ENCODE peak calls at places on chromosomes 12 and 14, in five cellular contexts. A is GM12891, Z is K562, W is HepG2, G is GM12878. Y is an unnamed sample.

GRCh38 chr12:95653761-95654546 is 102.7 kb upstream of the USP44 start:
- DNase-seq in A (no peak), Z (no peak), W (peak; percentile 70), G (no peak), Y (no peak)

GRCh38 chr12:31880340-31880739 is 78.9 kb upstream of the RESF1 start:
- DNase-seq in A (no peak), Z (no peak), W (no peak), G (no peak), Y (no peak)

GRCh38 chr12:3534511-3534910 is 43.5 kb downstream of the PRMT8 start:
- DNase-seq in A (no peak), Z (no peak), W (no peak), G (no peak), Y (no peak)

GRCh38 chr12:82817368-82817767 is 130.7 kb downstream of the TMTC2 start:
- DNase-seq in A (no peak), Z (no peak), W (no peak), G (no peak), Y (no peak)

GRCh38 chr14:106530423-106531107 is 1004.2 kb downstream of the TMEM121 start:
- DNase-seq in A (no peak), Z (peak; percentile 8), W (peak; percentile 5), G (peak; percentile 51), Y (no peak)

GRCh38 chr14:100708349-100709217 is 18.1 kb upstream of the DLK1 start:
- DNase-seq in A (no peak), Z (no peak), W (peak; percentile 37), G (no peak), Y (no peak)

GRCh38 chr12:28611501-28611900 is 421.2 kb downstream of the CCDC91 start:
- DNase-seq in A (no peak), Z (no peak), W (no peak), G (no peak), Y (no peak)

GRCh38 chr14:59189281-59189821 is 884 bp downstream of the DAAM1 start:
- DNase-seq in A (no peak), Z (peak; percentile 9), W (no peak), G (no peak), Y (no peak)

GRCh38 chr14:54881235-54881760 is 21.3 kb downstream of the GCH1 start:
- DNase-seq in A (no peak), Z (no peak), W (no peak), G (peak; percentile 87), Y (no peak)

GRCh38 chr12:5996459-5996858 is 51.4 kb upstream of the ANO2 start:
- DNase-seq in A (no peak), Z (no peak), W (no peak), G (no peak), Y (no peak)

GRCh38 chr12:100141998-100142850 is 450 bp downstream of the BLTP3B start:
- DNase-seq in A (no peak), Z (peak; percentile 56), W (peak; percentile 72), G (no peak), Y (no peak)

GRCh38 chr12:14619731-14620501 is 52.2 kb upstream of the PLBD1 start:
- DNase-seq in A (no peak), Z (no peak), W (no peak), G (no peak), Y (no peak)

GRCh38 chr14:38828183-38828877 is 274.7 kb downstream of the SEC23A start:
- DNase-seq in A (no peak), Z (no peak), W (no peak), G (no peak), Y (no peak)

GRCh38 chr12:47856094-47856493 is 36.4 kb upstream of the HDAC7 start:
- DNase-seq in A (no peak), Z (no peak), W (no peak), G (no peak), Y (no peak)

GRCh38 chr12:86827409-86827808 is 571.2 kb upstream of the MGAT4C start:
- DNase-seq in A (no peak), Z (no peak), W (no peak), G (no peak), Y (no peak)

GRCh38 chr12:131114331-131114730 is 160.6 kb downstream of the ADGRD1 start:
- DNase-seq in A (no peak), Z (no peak), W (no peak), G (no peak), Y (no peak)

GRCh38 chr12:54051916-54052744 is 1.5 kb upstream of the HOXC4 start:
- DNase-seq in A (no peak), Z (no peak), W (no peak), G (no peak), Y (no peak)

GRCh38 chr12:88383405-88383804 is 196.9 kb downstream of the KITLG start:
- DNase-seq in A (no peak), Z (no peak), W (no peak), G (no peak), Y (no peak)

GRCh38 chr12:75239987-75240386 is 30.3 kb upstream of the KCNC2 start:
- DNase-seq in A (no peak), Z (no peak), W (no peak), G (no peak), Y (no peak)

GRCh38 chr12:102824218-102824835 is 92.7 kb downstream of the PAH start:
- DNase-seq in A (peak; percentile 16), Z (peak; percentile 26), W (peak; percentile 18), G (no peak), Y (no peak)

GRCh38 chr12:1608783-1609119 is 14.4 kb upstream of the FBXL14 start:
- DNase-seq in A (no peak), Z (no peak), W (no peak), G (no peak), Y (no peak)

GRCh38 chr12:107685360-107686248 is at the start of gene PWP1:
- DNase-seq in A (peak; percentile 93), Z (peak; percentile 97), W (peak; percentile 94), G (peak; percentile 84), Y (peak; percentile 91)

GRCh38 chr12:15699886-15700285 is 89.3 kb downstream of the EPS8 start:
- DNase-seq in A (no peak), Z (no peak), W (no peak), G (no peak), Y (no peak)

DNA sequence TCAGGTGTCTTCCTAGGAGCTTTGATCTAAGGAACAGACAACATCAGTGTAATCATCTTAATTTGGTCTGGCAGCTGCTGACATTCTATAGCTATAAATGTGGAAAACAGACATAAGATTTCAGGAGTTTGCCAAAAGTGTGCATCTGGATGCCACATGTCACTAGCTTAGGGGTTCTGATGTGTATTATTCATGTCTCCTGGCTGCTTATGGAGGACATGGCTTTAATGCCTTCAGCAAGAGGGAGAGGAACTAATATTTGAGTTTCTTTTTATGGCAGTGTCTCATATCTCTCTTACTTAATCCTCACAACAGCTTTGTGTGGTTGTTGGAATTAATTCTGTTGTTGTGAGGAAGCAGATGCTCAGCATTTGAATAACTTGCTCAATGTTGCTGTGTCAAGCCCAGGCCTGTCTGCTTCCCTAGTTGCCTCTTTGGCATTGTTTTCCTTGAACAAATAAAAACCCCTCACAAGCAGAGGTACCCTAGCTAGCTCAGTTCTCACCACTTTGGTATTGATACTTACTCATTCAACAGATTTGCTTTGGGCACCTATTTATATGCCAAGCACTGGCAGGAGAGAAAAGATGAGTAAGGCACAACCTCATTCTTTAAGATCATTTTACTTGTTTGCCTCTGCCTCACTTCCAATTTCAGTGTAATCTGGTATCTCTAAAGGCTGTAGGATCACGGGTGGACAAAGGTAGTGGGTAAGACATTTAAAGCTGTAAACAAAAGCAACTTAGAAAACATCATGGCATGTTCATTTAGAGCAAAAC is 39.8 kb upstream of the EID3 start:
- DNase-seq in A (no peak), Z (no peak), W (no peak), G (no peak), Y (no peak)
- TF ChIP-seq TAF1 in A (no peak), Z (no peak), W (no peak), G (no peak), Y (no peak)

DNA sequence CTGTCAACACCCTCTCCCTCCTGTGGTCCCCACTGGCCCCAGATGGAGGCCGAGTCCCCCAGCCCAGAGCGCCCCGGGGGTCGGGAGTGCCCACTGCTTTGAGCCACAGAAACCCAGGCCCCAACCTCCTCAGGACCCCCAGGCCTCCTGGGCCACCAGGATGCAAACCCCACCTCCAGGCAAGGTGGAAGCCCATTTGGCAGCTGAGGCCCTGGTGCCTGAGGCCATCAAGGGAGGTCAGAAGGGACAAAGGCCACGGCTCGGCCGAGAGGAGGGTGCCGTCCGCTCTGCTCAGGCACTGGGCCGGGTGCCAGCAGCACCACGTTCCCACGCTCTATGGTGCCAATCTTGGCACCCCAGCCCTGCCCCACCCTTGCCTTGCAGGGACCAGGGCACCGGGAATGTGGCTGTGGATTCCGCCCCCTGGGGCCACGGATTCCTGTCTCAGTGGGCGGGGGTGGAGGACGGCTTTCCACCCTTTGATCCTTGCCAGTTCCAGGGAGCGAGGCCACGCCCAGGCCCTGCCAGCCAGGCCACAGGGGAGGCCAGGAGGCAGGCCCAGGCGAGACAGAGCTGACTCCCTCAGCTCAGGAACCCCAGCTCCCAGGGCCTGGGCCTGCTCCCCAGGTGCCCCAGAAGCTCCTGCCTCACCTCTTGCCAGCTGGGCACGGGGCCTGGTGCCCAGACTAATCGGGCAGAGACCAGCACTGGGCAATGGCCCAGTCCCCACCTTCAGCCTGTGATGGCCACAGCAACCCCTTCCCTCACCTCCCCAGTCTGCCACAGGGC is 26.3 kb upstream of the GPR132 start:
- DNase-seq in A (no peak), Z (no peak), W (peak; percentile 71), G (no peak), Y (no peak)
- TF ChIP-seq POLR2A in A (no peak), Z (no peak), W (no peak), G (no peak), Y (no peak)

GRCh38 chr14:40762685-40763084 is 844.0 kb upstream of the LRFN5 start:
- DNase-seq in A (no peak), Z (no peak), W (no peak), G (no peak), Y (no peak)
- TF ChIP-seq POLR2AphosphoS5 in A (no peak), Z (no peak), W (no peak), G (no peak), Y (no peak)

DNA sequence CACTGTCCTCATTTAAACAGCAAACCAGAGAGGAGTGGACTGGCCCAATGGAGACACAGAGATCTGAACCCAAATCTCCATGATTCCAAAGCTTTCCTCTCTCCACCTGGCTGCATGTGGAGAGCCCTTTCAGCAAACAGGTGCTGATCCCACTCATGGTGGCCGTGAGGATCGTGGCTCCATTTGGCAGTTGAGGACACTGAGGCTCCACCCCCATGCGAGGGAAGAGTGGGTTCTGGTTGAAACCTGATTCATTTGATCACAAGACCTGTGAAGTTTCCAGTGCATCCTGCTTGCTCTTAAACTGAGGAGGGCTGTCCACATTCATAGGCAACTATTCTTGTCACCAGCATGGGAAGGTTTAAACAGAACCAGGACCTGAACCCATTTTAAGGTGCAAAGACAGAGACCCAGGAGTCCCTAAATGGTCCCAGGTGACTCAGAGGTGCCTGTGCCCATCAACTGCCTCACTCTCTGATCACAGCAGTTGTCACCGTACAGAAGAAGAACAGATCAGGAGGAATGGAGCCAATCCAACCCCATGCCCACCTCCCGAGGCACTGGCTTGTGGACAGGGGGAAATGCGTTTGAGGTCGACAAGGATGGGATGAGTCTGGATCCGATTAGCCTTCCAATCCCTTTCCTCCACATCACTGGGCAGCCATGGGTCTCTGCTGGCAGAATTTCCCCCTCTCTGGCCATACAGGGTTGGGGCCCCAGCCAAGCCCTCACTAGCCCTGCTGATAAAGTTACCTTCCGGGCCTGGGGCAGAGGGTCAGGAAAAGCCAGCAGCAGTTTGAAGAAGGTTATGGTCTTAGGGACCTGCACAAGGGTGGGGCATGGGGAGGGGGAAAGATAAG is 45.5 kb upstream of the BCL11B start:
- DNase-seq in A (no peak), Z (no peak), W (no peak), G (no peak), Y (no peak)
- TF ChIP-seq TAF1 in A (no peak), Z (no peak), W (no peak), G (no peak), Y (no peak)

GRCh38 chr12:79897617-79898016 is 37.3 kb downstream of the PPP1R12A start:
- DNase-seq in A (no peak), Z (no peak), W (peak; percentile 14), G (no peak), Y (no peak)
- TF ChIP-seq POLR2A in A (no peak), Z (no peak), W (no peak), G (no peak), Y (no peak)